ENCODE peak calls at places on chromosome 15, in six cellular contexts. I is left lung, A is heart left ventricle, C is GM23338, V is mucosa of descending colon, M is PC-3. P is an unnamed sample.

GRCh38 chr15:59298255-59298856 is 74.3 kb downstream of the MYO1E start:
- DNase-seq in I (no peak), A (no peak), C (no peak), V (no peak), M (peak; percentile 80), P (no peak)

GRCh38 chr15:39247574-39247973 is 333.3 kb upstream of the THBS1 start:
- DNase-seq in I (no peak), A (no peak), C (no peak), V (no peak), M (peak; percentile 14), P (no peak)

GRCh38 chr15:77656294-77656693 is 23.6 kb upstream of the LINGO1 start:
- DNase-seq in I (no peak), A (no peak), C (no peak), V (no peak), M (no peak), P (no peak)

GRCh38 chr15:38843736-38844590 is 279.3 kb upstream of the RASGRP1 start:
- DNase-seq in I (no peak), A (no peak), C (no peak), V (no peak), M (no peak), P (peak; percentile 67)

GRCh38 chr15:69524296-69524695 is 71.7 kb downstream of the RPLP1 start:
- DNase-seq in I (no peak), A (no peak), C (no peak), V (peak; percentile 50), M (no peak), P (no peak)

GRCh38 chr15:81161851-81162250 is 27.8 kb downstream of the CFAP161 start:
- DNase-seq in I (no peak), A (no peak), C (no peak), V (no peak), M (no peak), P (no peak)

GRCh38 chr15:60400957-60401356 is 3.2 kb upstream of the ANXA2 start:
- DNase-seq in I (no peak), A (no peak), C (peak; percentile 59), V (no peak), M (no peak), P (no peak)

GRCh38 chr15:83061680-83062079 is 5.4 kb downstream of the BTBD1 start:
- DNase-seq in I (no peak), A (no peak), C (no peak), V (no peak), M (no peak), P (no peak)

GRCh38 chr15:60720493-60721231 is 241.7 kb upstream of the ICE2 start:
- DNase-seq in I (no peak), A (no peak), C (no peak), V (no peak), M (no peak), P (no peak)

GRCh38 chr15:55915876-55916567 is 77.4 kb downstream of the NEDD4 start:
- DNase-seq in I (no peak), A (no peak), C (no peak), V (no peak), M (no peak), P (no peak)

GRCh38 chr15:62549345-62549970 is 384.4 kb upstream of the C2CD4B start:
- DNase-seq in I (no peak), A (no peak), C (peak; percentile 64), V (no peak), M (peak; percentile 48), P (peak; percentile 49)

GRCh38 chr15:70474682-70475438 is 288.5 kb downstream of the UACA start:
- DNase-seq in I (peak; percentile 74), A (peak; percentile 40), C (no peak), V (no peak), M (peak; percentile 94), P (no peak)

GRCh38 chr15:23565395-23566069 is at the start of gene MKRN3:
- DNase-seq in I (no peak), A (no peak), C (no peak), V (peak; percentile 46), M (no peak), P (peak; percentile 49)

GRCh38 chr15:55588070-55588817 is at the start of gene PYGO1:
- DNase-seq in I (peak; percentile 68), A (peak; percentile 53), C (peak; percentile 80), V (peak; percentile 38), M (peak; percentile 22), P (peak; percentile 83)

GRCh38 chr15:95812491-95812890 is 518.0 kb upstream of the NR2F2 start:
- DNase-seq in I (no peak), A (no peak), C (no peak), V (no peak), M (no peak), P (peak; percentile 24)

GRCh38 chr15:101127503-101128076 is 124.3 kb downstream of the CHSY1 start:
- DNase-seq in I (peak; percentile 73), A (peak; percentile 78), C (no peak), V (peak; percentile 62), M (peak; percentile 87), P (peak; percentile 96)

GRCh38 chr15:67232591-67232990 is 21.9 kb downstream of the AAGAB start:
- DNase-seq in I (no peak), A (no peak), C (no peak), V (no peak), M (no peak), P (no peak)

GRCh38 chr15:29538110-29538509 is 268.5 kb upstream of the NSMCE3 start:
- DNase-seq in I (no peak), A (no peak), C (no peak), V (no peak), M (no peak), P (no peak)

GRCh38 chr15:71011503-71012155 is 103.6 kb upstream of the THSD4 start:
- DNase-seq in I (no peak), A (no peak), C (peak; percentile 60), V (no peak), M (peak; percentile 82), P (peak; percentile 78)

GRCh38 chr15:99098991-99099390 is 5.9 kb upstream of the SYNM start:
- DNase-seq in I (no peak), A (no peak), C (no peak), V (no peak), M (no peak), P (no peak)

GRCh38 chr15:99096894-99097426 is 7.9 kb upstream of the SYNM start:
- DNase-seq in I (no peak), A (no peak), C (no peak), V (no peak), M (peak; percentile 7), P (peak; percentile 17)

GRCh38 chr15:99099661-99100060 is 5.2 kb upstream of the SYNM start:
- DNase-seq in I (no peak), A (no peak), C (no peak), V (no peak), M (no peak), P (no peak)

GRCh38 chr15:99097441-99098410 is 7.2 kb upstream of the SYNM start:
- DNase-seq in I (no peak), A (no peak), C (no peak), V (no peak), M (no peak), P (no peak)

DNA sequence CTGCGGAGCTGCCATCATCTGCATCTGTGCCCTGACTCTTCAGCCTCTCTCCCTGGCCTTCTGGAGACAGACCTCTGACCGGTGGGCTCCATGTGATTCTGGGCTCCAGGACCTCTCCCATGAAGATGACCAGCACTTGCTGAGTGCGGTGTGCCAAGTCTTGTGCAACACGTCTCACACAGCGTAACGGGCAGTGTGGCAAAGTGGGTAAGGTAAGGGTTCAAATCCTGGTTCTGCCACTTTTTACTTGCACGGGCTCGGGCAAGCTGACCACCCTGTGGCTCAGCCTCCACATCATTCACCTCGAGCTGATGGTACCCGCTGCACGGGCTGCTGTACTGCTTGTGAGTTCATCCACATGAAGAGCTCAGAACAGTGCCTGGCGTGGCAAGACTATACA is 6.5 kb upstream of the SYNM start:
- DNase-seq in I (no peak), A (no peak), C (no peak), V (no peak), M (no peak), P (no peak)
- H3K4me1 ChIP-seq in I (peaks cover 6% of the 10 kb centered on the region), A (peaks cover 3% of the 10 kb centered on the region), C (no peaks in the 10 kb centered on the region), V (no peaks in the 10 kb centered on the region), M (no peaks in the 10 kb centered on the region), P (no peaks in the 10 kb centered on the region)

GRCh38 chr15:92115834-92116233 is 262.3 kb downstream of the SLCO3A1 start:
- DNase-seq in I (no peak), A (no peak), C (no peak), V (no peak), M (no peak), P (no peak)
- H3K4me3 ChIP-seq in I (no peak overlapping the region), A (no peak overlapping the region), C (no peak overlapping the region), V (no peak overlapping the region), M (no peak overlapping the region), P (no peak overlapping the region)

DNA sequence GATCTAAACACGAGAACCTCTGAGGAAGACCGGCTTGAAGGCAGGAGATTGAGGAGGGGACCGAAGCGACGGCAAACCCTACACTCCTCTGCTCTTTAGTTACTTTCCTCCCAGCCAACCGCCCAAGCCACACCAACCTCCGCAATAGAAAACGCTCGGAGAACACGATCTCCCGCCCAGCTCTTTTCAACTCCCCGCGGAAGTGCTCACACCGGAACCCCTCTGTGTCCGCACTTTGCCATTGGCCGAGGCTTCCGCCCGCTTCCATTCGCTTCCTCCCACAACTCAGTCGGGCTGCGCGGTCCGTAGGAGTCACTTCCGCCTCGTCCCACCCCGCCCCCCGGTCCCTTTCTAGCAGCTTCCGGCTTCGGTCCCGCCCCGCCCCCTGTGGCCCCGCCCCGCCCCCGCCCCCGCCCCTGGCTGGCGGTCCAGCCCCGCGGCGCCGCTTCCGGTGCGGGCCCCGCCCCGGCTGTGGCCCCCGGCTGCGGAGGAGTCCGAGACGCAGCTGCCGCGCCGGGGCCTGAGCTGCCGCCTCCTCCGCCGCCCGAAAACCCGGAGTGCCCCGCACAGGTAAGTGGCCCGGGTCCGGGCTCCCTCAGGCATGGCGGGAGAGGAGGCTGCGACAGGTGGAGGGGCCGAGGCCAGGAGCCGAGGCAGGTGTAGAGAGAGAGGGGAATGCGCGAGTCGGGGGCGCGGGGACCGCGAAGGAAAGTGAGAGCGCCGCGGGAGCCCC is at the start of gene ARID3B:
- DNase-seq in I (peak; percentile 98), A (peak; percentile 98), C (peak; percentile 99), V (peak; percentile 97), M (peak; percentile 96), P (peak; percentile 98)
- H3K4me1 ChIP-seq in I (peaks cover 19% of the 10 kb centered on the region), A (peaks cover 19% of the 10 kb centered on the region), C (peaks cover 36% of the 10 kb centered on the region), V (peaks cover 22% of the 10 kb centered on the region), M (peaks cover 45% of the 10 kb centered on the region), P (peaks cover 25% of the 10 kb centered on the region)

GRCh38 chr15:87762110-87762509 is 494.4 kb downstream of the NTRK3 start:
- DNase-seq in I (no peak), A (no peak), C (no peak), V (no peak), M (no peak), P (no peak)
- H3K4me3 ChIP-seq in I (no peak overlapping the region), A (no peak overlapping the region), C (no peak overlapping the region), V (no peak overlapping the region), M (no peak overlapping the region), P (no peak overlapping the region)

DNA sequence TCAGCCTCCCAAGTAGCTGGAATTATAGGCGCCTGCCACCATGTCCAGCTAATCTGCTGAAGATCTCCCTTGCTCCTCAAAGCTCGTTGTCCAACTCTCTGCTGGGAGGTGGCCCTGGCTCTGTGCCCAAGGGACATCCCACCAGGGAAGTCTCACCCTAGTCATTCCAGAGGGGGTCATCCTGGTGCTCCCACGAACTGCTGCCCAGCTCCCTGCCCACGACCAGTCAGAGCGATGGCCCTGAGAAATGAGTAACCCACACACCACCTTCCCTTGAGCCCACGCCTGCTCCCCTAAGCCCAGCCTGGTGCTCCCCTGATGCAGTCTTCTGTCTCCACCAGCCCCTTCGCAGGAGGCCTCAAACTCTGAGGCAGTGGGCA is 5.2 kb downstream of the KLHL25 start:
- DNase-seq in I (no peak), A (no peak), C (no peak), V (no peak), M (no peak), P (no peak)
- H3K4me1 ChIP-seq in I (peaks cover 11% of the 10 kb centered on the region), A (peaks cover 37% of the 10 kb centered on the region), C (peaks cover 36% of the 10 kb centered on the region), V (peaks cover 21% of the 10 kb centered on the region), M (peaks cover 44% of the 10 kb centered on the region), P (peaks cover 24% of the 10 kb centered on the region)

P was measured in cardiac muscle cell.